ENCODE peak calls at places on chromosomes 7 and 10, in six cellular contexts. S, A, U, V, B and J are unnamed samples. For H3K4me1, the result is how much of the 10 kb centered on the place peaks cover.

GRCh38 chr10:78891741-78892140 is 177.0 kb upstream of the ZMIZ1 start:
- DNase-seq in U (no peak), V (no peak), S (no peak), A (no peak), B (no peak), J (peak)

GRCh38 chr10:28201666-28202400 is 101.0 kb downstream of the MPP7 start:
- DNase-seq in S (no peak), V (no peak), U (no peak), A (no peak), B (no peak), J (no peak)

GRCh38 chr10:13152286-13152685 is 9.1 kb upstream of the MCM10 start:
- DNase-seq in A (no peak), V (no peak), U (no peak), B (no peak), S (no peak), J (no peak)

GRCh38 chr10:51244308-51244707 is 170.0 kb downstream of the PRKG1 start:
- DNase-seq in V (no peak), B (no peak), A (no peak), U (no peak), S (no peak), J (no peak)

GRCh38 chr7:13727279-13727678 is 262.2 kb downstream of the ETV1 start:
- DNase-seq in B (no peak), A (no peak), V (no peak), U (no peak), S (no peak), J (no peak)

GRCh38 chr7:45088821-45089313 is at the start of gene NACAD:
- DNase-seq in U (no peak), A (peak), B (no peak), S (peak), V (peak), J (no peak)

GRCh38 chr7:115153770-115154468 is 232.0 kb downstream of the MDFIC start:
- DNase-seq in U (no peak), S (no peak), A (no peak), B (no peak), V (no peak), J (no peak)

GRCh38 chr7:26620352-26620751 is 244.0 kb downstream of the SKAP2 start:
- DNase-seq in V (no peak), B (no peak), A (no peak), S (peak), U (peak), J (no peak)

GRCh38 chr7:25597881-25598456 is 369.7 kb upstream of the NPVF start:
- DNase-seq in S (no peak), A (no peak), B (no peak), U (peak), V (no peak), J (peak)

GRCh38 chr7:155979994-155980393 is 167.7 kb upstream of the SHH start:
- DNase-seq in V (peak), B (no peak), S (no peak), U (no peak), A (no peak), J (no peak)

GRCh38 chr7:749121-749520 is 22.0 kb upstream of the PRKAR1B start:
- DNase-seq in B (no peak), A (no peak), S (no peak), U (no peak), V (peak), J (no peak)

GRCh38 chr10:35194906-35195305 is 68.3 kb downstream of the CREM start:
- DNase-seq in U (no peak), A (no peak), B (no peak), S (peak), V (no peak), J (no peak)

GRCh38 chr10:248307-248706 is 113.1 kb downstream of the ZMYND11 start:
- DNase-seq in U (no peak), V (no peak), A (no peak), B (no peak), S (no peak), J (no peak)

GRCh38 chr7:2018786-2019692 is 213.7 kb downstream of the MAD1L1 start:
- DNase-seq in B (no peak), S (no peak), U (no peak), V (no peak), A (no peak), J (no peak)

GRCh38 chr10:97183314-97183713 is 2.4 kb downstream of the SLIT1 start:
- DNase-seq in U (no peak), B (no peak), A (no peak), V (no peak), S (no peak), J (no peak)

GRCh38 chr10:33293081-33293480 is 41.4 kb downstream of the NRP1 start:
- DNase-seq in B (no peak), U (no peak), A (no peak), S (no peak), V (no peak), J (no peak)

GRCh38 chr7:8365499-8366110 is 67.8 kb upstream of the NXPH1 start:
- DNase-seq in U (peak), B (no peak), V (no peak), A (no peak), S (no peak), J (no peak)

GRCh38 chr10:91796332-91797076 is 1.7 kb upstream of the TNKS2 start:
- DNase-seq in U (peak), V (peak), A (peak), S (no peak), B (peak), J (no peak)

GRCh38 chr10:30587522-30588031 is 42.0 kb downstream of the LYZL2 start:
- DNase-seq in B (peak), S (no peak), A (no peak), U (peak), V (peak), J (no peak)

GRCh38 chr7:84684836-84685235 is 490.2 kb upstream of the SEMA3A start:
- DNase-seq in U (no peak), S (no peak), V (no peak), B (no peak), A (no peak), J (no peak)

GRCh38 chr7:12641196-12641595 is 46.2 kb upstream of the ARL4A start:
- DNase-seq in U (no peak), A (no peak), B (no peak), S (no peak), V (no peak), J (no peak)

GRCh38 chr10:117638664-117639200 is 96.2 kb downstream of the EMX2 start:
- DNase-seq in B (no peak), A (no peak), U (no peak), V (no peak), S (no peak), J (no peak)

GRCh38 chr7:50632561-50633413 is 67.6 kb upstream of the DDC start:
- DNase-seq in B (no peak), S (peak), V (peak), U (peak), A (no peak), J (no peak)

GRCh38 chr7:5351508-5352265 is 68.9 kb downstream of the SLC29A4 start:
- DNase-seq in A (no peak), V (no peak), B (no peak), S (no peak), U (no peak), J (no peak)

GRCh38 chr10:120813085-120813484 is 38.1 kb upstream of the WDR11 start:
- DNase-seq in A (no peak), S (no peak), U (no peak), V (no peak), B (no peak), J (no peak)

GRCh38 chr7:151057989-151058765 is 480 bp upstream of the CDK5 start:
- DNase-seq in U (peak), A (peak), V (peak), B (peak), S (peak), J (peak)

GRCh38 chr7:151060416-151061234 is 1.2 kb downstream of the SLC4A2 start:
- DNase-seq in A (peak), S (peak), V (peak), B (no peak), U (peak), J (no peak)

GRCh38 chr7:151058766-151059361 is 525 bp upstream of the SLC4A2 start:
- DNase-seq in S (no peak), U (no peak), V (no peak), B (no peak), A (no peak), J (no peak)

GRCh38 chr7:151060113-151060415 is 675 bp downstream of the SLC4A2 start:
- DNase-seq in V (no peak), U (no peak), B (no peak), S (peak), A (no peak), J (no peak)

GRCh38 chr7:151059362-151060112 is at the start of gene SLC4A2:
- DNase-seq in V (peak), U (peak), S (peak), B (no peak), A (peak), J (peak)
- TF ChIP-seq CTCF in V (peak), U (peak), S (peak), B (peak), A (no peak), J (peak)

DNA sequence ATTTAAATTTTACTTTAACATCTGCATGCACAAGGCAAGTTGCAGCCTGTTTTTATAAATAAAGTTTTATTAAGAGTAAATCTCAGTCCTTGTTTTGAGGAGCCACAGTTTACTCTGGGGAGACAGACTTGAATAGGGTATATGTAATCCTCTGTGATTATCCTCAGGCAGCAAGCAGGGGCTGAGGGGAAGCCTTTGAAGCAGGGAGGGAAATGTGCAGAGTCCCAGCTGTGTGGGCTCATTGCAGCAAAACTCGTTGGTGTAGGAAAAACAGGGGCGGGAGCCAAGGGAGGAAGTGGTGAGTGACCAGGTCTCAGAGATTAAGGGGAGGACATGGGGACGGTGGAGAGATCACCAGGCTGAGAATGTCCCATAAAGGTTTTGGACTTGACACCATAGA is 34.3 kb upstream of the SMC3 start:
- DNase-seq in B (no peak), V (no peak), U (no peak), A (no peak), S (no peak), J (no peak)
- H3K4me1 ChIP-seq in B (half or more), V (under half), U (under half), A (under half), S (half or more), J (under half)

GRCh38 chr7:65981965-65982792 is at the start of gene GUSB:
- DNase-seq in V (peak), A (peak), S (peak), U (peak), B (peak), J (peak)
- TF ChIP-seq EP300 in V (no peak), A (no peak), S (no peak), U (peak), B (no peak), J (no peak)

GRCh38 chr10:14459670-14460069 is 128.9 kb upstream of the FRMD4A start:
- DNase-seq in U (no peak), V (no peak), S (no peak), B (no peak), A (no peak), J (no peak)
- TF ChIP-seq CTCF in U (no peak), V (no peak), S (no peak), B (no peak), A (no peak), J (no peak)

DNA sequence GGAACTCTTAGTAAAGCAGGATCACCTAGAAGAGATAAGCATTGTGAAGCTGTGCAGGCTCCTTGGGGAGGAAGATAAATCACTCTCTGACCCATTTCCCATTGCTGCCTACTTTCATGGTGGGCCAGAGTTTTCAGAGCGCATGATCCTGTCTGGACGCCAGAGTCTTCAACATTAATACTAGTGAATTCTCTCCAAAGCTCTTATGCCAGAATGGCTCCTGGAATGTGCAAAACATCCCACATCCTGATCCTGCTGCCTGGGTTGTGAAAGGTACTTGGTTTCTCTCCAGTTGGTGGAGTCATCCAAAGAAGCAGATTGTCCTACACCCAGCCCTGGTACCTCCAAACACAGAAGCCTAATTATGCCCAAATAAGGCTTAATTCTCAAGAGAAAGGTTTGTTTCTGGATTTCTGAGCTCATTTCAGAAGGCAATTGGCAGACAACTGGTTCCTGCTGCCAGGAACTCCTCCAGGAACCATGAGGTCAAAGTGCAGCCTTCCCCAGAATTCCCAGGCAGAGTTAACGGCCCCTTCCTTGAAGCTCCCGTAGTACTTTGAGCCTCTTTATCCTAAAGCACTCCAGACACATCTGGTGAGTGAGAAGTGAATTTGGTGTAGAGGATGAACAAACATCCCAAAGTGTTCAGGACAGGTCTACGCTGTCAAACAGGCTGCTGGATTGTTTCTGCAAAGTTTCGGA is 495.2 kb downstream of the PLXNA4 start:
- DNase-seq in S (no peak), V (no peak), B (no peak), U (no peak), A (no peak), J (no peak)
- H3K4me1 ChIP-seq in S (under half), V (under half), B (under half), U (under half), A (under half), J (half or more)